ENCODE peak calls at places on chromosomes 13 and 19, in six cellular contexts. One of them, this sample, is unnamed.

GRCh38 chr13:39056018-39056417 is 17.8 kb downstream of the NHLRC3 start:
- DNase-seq in epithelial cell of prostate: no peak
- DNase-seq in adipocyte: no peak
- DNase-seq in NCI-H345: no peak
- DNase-seq in SK-N-SH: no peak
- DNase-seq in DMS153: no peak
- DNase-seq in this sample: no peak

GRCh38 chr13:30796132-30796832 is 60.9 kb downstream of the ALOX5AP start:
- DNase-seq in epithelial cell of prostate: no peak
- DNase-seq in adipocyte: peak; percentile 57
- DNase-seq in NCI-H345: no peak
- DNase-seq in SK-N-SH: no peak
- DNase-seq in DMS153: no peak
- DNase-seq in this sample: no peak

GRCh38 chr19:55173717-55174409 is 6.2 kb downstream of the SYT5 start:
- DNase-seq in epithelial cell of prostate: no peak
- DNase-seq in adipocyte: peak; percentile 62
- DNase-seq in NCI-H345: no peak
- DNase-seq in SK-N-SH: peak; percentile 74
- DNase-seq in DMS153: peak; percentile 31
- DNase-seq in this sample: peak; percentile 70

GRCh38 chr19:14035706-14036105 is 4.1 kb downstream of the IL27RA start:
- DNase-seq in epithelial cell of prostate: no peak
- DNase-seq in adipocyte: no peak
- DNase-seq in NCI-H345: no peak
- DNase-seq in SK-N-SH: no peak
- DNase-seq in DMS153: no peak
- DNase-seq in this sample: no peak

GRCh38 chr19:49155005-49155826 is at the start of gene HRC:
- DNase-seq in epithelial cell of prostate: no peak
- DNase-seq in adipocyte: no peak
- DNase-seq in NCI-H345: no peak
- DNase-seq in SK-N-SH: no peak
- DNase-seq in DMS153: no peak
- DNase-seq in this sample: no peak

GRCh38 chr13:94209110-94209509 is 270.4 kb downstream of the DCT start:
- DNase-seq in epithelial cell of prostate: no peak
- DNase-seq in adipocyte: peak; percentile 35
- DNase-seq in NCI-H345: no peak
- DNase-seq in SK-N-SH: no peak
- DNase-seq in DMS153: no peak
- DNase-seq in this sample: no peak

GRCh38 chr19:1250374-1251232 is 2.2 kb downstream of the MIDN start:
- DNase-seq in epithelial cell of prostate: no peak
- DNase-seq in adipocyte: peak; percentile 64
- DNase-seq in NCI-H345: peak; percentile 48
- DNase-seq in SK-N-SH: peak; percentile 73
- DNase-seq in DMS153: no peak
- DNase-seq in this sample: peak; percentile 75

GRCh38 chr19:12052057-12052570 is 647 bp downstream of the ZNF878 start:
- DNase-seq in epithelial cell of prostate: no peak
- DNase-seq in adipocyte: peak; percentile 36
- DNase-seq in NCI-H345: peak; percentile 0
- DNase-seq in SK-N-SH: peak; percentile 33
- DNase-seq in DMS153: no peak
- DNase-seq in this sample: no peak

GRCh38 chr19:6088677-6089063 is 21.6 kb downstream of the RFX2 start:
- DNase-seq in epithelial cell of prostate: no peak
- DNase-seq in adipocyte: no peak
- DNase-seq in NCI-H345: peak; percentile 38
- DNase-seq in SK-N-SH: no peak
- DNase-seq in DMS153: no peak
- DNase-seq in this sample: no peak

GRCh38 chr13:46553521-46553885 is 533 bp downstream of the LRCH1 start:
- DNase-seq in epithelial cell of prostate: no peak
- DNase-seq in adipocyte: no peak
- DNase-seq in NCI-H345: no peak
- DNase-seq in SK-N-SH: peak; percentile 60
- DNase-seq in DMS153: no peak
- DNase-seq in this sample: peak; percentile 41

GRCh38 chr19:56193981-56194380 is 3.6 kb downstream of the ZSCAN5B start:
- DNase-seq in epithelial cell of prostate: no peak
- DNase-seq in adipocyte: no peak
- DNase-seq in NCI-H345: no peak
- DNase-seq in SK-N-SH: no peak
- DNase-seq in DMS153: no peak
- DNase-seq in this sample: no peak